ENCODE peak calls at places on chromosomes 2 and 18, in eight cellular contexts. One of them, this sample, is unnamed. For H3K36me3, the result is how much of the 10 kb centered on the place peaks cover.

GRCh38 chr2:183149489-183149888 is 25.2 kb downstream of the NUP35 start:
- DNase-seq in testis: peak
- DNase-seq in transverse colon: no peak
- DNase-seq in pancreas: no peak
- DNase-seq in naive thymus-derived CD4-positive, alpha-beta T cell: no peak
- DNase-seq in uterus: no peak
- DNase-seq in OCI-LY7: no peak
- DNase-seq in aorta: no peak
- DNase-seq in this sample: no peak

GRCh38 chr2:10339647-10340592 is 37.2 kb downstream of the HPCAL1 start:
- DNase-seq in naive thymus-derived CD4-positive, alpha-beta T cell: no peak
- DNase-seq in pancreas: no peak
- DNase-seq in OCI-LY7: no peak
- DNase-seq in aorta: no peak
- DNase-seq in testis: no peak
- DNase-seq in transverse colon: no peak
- DNase-seq in uterus: no peak
- DNase-seq in this sample: no peak

GRCh38 chr2:176702169-176702568 is 432.9 kb downstream of the MTX2 start:
- DNase-seq in testis: no peak
- DNase-seq in uterus: no peak
- DNase-seq in OCI-LY7: no peak
- DNase-seq in aorta: no peak
- DNase-seq in transverse colon: no peak
- DNase-seq in pancreas: no peak
- DNase-seq in naive thymus-derived CD4-positive, alpha-beta T cell: no peak
- DNase-seq in this sample: no peak

GRCh38 chr2:30208453-30208852 is 22.9 kb upstream of the LBH start:
- DNase-seq in transverse colon: peak
- DNase-seq in OCI-LY7: peak
- DNase-seq in naive thymus-derived CD4-positive, alpha-beta T cell: peak
- DNase-seq in uterus: peak
- DNase-seq in pancreas: peak
- DNase-seq in testis: peak
- DNase-seq in aorta: no peak
- DNase-seq in this sample: peak

GRCh38 chr2:42142476-42143184 is 26.5 kb upstream of the EML4 start:
- DNase-seq in testis: no peak
- DNase-seq in OCI-LY7: no peak
- DNase-seq in naive thymus-derived CD4-positive, alpha-beta T cell: no peak
- DNase-seq in pancreas: no peak
- DNase-seq in aorta: no peak
- DNase-seq in transverse colon: no peak
- DNase-seq in uterus: no peak
- DNase-seq in this sample: no peak

GRCh38 chr2:105773568-105773967 is 28.9 kb downstream of the NCK2 start:
- DNase-seq in aorta: no peak
- DNase-seq in transverse colon: no peak
- DNase-seq in naive thymus-derived CD4-positive, alpha-beta T cell: no peak
- DNase-seq in pancreas: no peak
- DNase-seq in OCI-LY7: no peak
- DNase-seq in uterus: no peak
- DNase-seq in testis: no peak
- DNase-seq in this sample: no peak

GRCh38 chr18:5417342-5417741 is 121.8 kb upstream of the ZBTB14 start:
- DNase-seq in testis: no peak
- DNase-seq in pancreas: peak
- DNase-seq in naive thymus-derived CD4-positive, alpha-beta T cell: no peak
- DNase-seq in aorta: peak
- DNase-seq in OCI-LY7: peak
- DNase-seq in uterus: no peak
- DNase-seq in transverse colon: no peak
- DNase-seq in this sample: no peak

GRCh38 chr2:214808961-214809750 is at the start of gene BARD1:
- DNase-seq in uterus: peak
- DNase-seq in naive thymus-derived CD4-positive, alpha-beta T cell: peak
- DNase-seq in testis: peak
- DNase-seq in OCI-LY7: peak
- DNase-seq in transverse colon: peak
- DNase-seq in aorta: peak
- DNase-seq in pancreas: peak
- DNase-seq in this sample: no peak

GRCh38 chr2:153101187-153101586 is 377.4 kb downstream of the RPRM start:
- DNase-seq in OCI-LY7: no peak
- DNase-seq in uterus: no peak
- DNase-seq in aorta: no peak
- DNase-seq in pancreas: no peak
- DNase-seq in testis: no peak
- DNase-seq in transverse colon: no peak
- DNase-seq in naive thymus-derived CD4-positive, alpha-beta T cell: no peak
- DNase-seq in this sample: no peak

GRCh38 chr18:50286391-50287027 is 983 bp downstream of the CXXC1 start:
- DNase-seq in aorta: peak
- DNase-seq in uterus: peak
- DNase-seq in OCI-LY7: peak
- DNase-seq in naive thymus-derived CD4-positive, alpha-beta T cell: no peak
- DNase-seq in transverse colon: peak
- DNase-seq in testis: peak
- DNase-seq in pancreas: no peak
- DNase-seq in this sample: no peak

GRCh38 chr18:77749189-77749588 is 499.5 kb downstream of the GALR1 start:
- DNase-seq in pancreas: no peak
- DNase-seq in testis: peak
- DNase-seq in uterus: no peak
- DNase-seq in aorta: no peak
- DNase-seq in naive thymus-derived CD4-positive, alpha-beta T cell: no peak
- DNase-seq in OCI-LY7: no peak
- DNase-seq in transverse colon: no peak
- DNase-seq in this sample: no peak

GRCh38 chr2:234158812-234159211 is 108.3 kb downstream of the SPP2 start:
- DNase-seq in aorta: no peak
- DNase-seq in transverse colon: no peak
- DNase-seq in naive thymus-derived CD4-positive, alpha-beta T cell: no peak
- DNase-seq in testis: no peak
- DNase-seq in uterus: no peak
- DNase-seq in OCI-LY7: no peak
- DNase-seq in pancreas: no peak
- DNase-seq in this sample: no peak

DNA sequence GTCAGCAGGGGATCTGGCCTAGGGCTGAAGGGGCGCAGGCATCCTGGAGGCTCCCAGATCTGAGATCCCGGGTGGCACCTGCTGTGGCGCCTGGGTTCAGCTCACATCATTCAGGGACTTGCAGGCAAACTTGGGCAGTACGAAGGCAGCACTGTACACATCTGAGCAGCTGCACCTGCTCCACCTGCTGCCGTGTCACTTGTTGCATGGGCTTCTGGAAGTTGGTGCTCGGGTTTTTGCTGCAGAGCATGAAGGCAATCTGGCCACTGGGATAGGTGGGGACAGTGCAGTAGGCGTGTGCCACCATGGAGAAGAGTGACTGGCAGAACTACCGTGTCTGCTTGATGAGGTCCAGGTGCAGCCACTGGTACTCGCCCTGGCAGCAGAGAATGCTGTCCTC is 48.6 kb downstream of the UGGT1 start:
- DNase-seq in pancreas: no peak
- DNase-seq in uterus: no peak
- DNase-seq in naive thymus-derived CD4-positive, alpha-beta T cell: no peak
- DNase-seq in OCI-LY7: no peak
- DNase-seq in testis: no peak
- DNase-seq in aorta: no peak
- DNase-seq in transverse colon: no peak
- DNase-seq in this sample: no peak
- H3K36me3 ChIP-seq in pancreas: under half
- H3K36me3 ChIP-seq in uterus: under half
- H3K36me3 ChIP-seq in naive thymus-derived CD4-positive, alpha-beta T cell: half or more
- H3K36me3 ChIP-seq in OCI-LY7: half or more
- H3K36me3 ChIP-seq in testis: under half
- H3K36me3 ChIP-seq in aorta: under half
- H3K36me3 ChIP-seq in transverse colon: under half
- H3K36me3 ChIP-seq in this sample: half or more

GRCh38 chr2:96323849-96324248 is 1.3 kb upstream of the ITPRIPL1 start:
- DNase-seq in OCI-LY7: no peak
- DNase-seq in testis: no peak
- DNase-seq in aorta: no peak
- DNase-seq in pancreas: no peak
- DNase-seq in transverse colon: no peak
- DNase-seq in uterus: no peak
- DNase-seq in naive thymus-derived CD4-positive, alpha-beta T cell: no peak
- DNase-seq in this sample: no peak
- H3K4me3 ChIP-seq in OCI-LY7: no peak
- H3K4me3 ChIP-seq in testis: no peak
- H3K4me3 ChIP-seq in aorta: no peak
- H3K4me3 ChIP-seq in pancreas: no peak
- H3K4me3 ChIP-seq in transverse colon: no peak
- H3K4me3 ChIP-seq in uterus: no peak
- H3K4me3 ChIP-seq in naive thymus-derived CD4-positive, alpha-beta T cell: no peak
- H3K4me3 ChIP-seq in this sample: no peak

GRCh38 chr2:240788482-240788881 is 31.5 kb downstream of the KIF1A start:
- DNase-seq in naive thymus-derived CD4-positive, alpha-beta T cell: no peak
- DNase-seq in aorta: no peak
- DNase-seq in uterus: no peak
- DNase-seq in pancreas: no peak
- DNase-seq in testis: no peak
- DNase-seq in OCI-LY7: no peak
- DNase-seq in transverse colon: no peak
- DNase-seq in this sample: no peak

GRCh38 chr2:240786355-240786841 is 33.6 kb downstream of the KIF1A start:
- DNase-seq in OCI-LY7: no peak
- DNase-seq in naive thymus-derived CD4-positive, alpha-beta T cell: no peak
- DNase-seq in uterus: no peak
- DNase-seq in aorta: peak
- DNase-seq in testis: no peak
- DNase-seq in pancreas: no peak
- DNase-seq in transverse colon: no peak
- DNase-seq in this sample: no peak

GRCh38 chr2:240787521-240788472 is 32.2 kb downstream of the KIF1A start:
- DNase-seq in aorta: peak
- DNase-seq in pancreas: no peak
- DNase-seq in transverse colon: no peak
- DNase-seq in OCI-LY7: no peak
- DNase-seq in naive thymus-derived CD4-positive, alpha-beta T cell: no peak
- DNase-seq in testis: no peak
- DNase-seq in uterus: no peak
- DNase-seq in this sample: no peak

GRCh38 chr2:240785424-240786335 is 34.3 kb downstream of the KIF1A start:
- DNase-seq in aorta: peak
- DNase-seq in transverse colon: no peak
- DNase-seq in testis: no peak
- DNase-seq in OCI-LY7: no peak
- DNase-seq in pancreas: no peak
- DNase-seq in naive thymus-derived CD4-positive, alpha-beta T cell: no peak
- DNase-seq in uterus: no peak
- DNase-seq in this sample: no peak

DNA sequence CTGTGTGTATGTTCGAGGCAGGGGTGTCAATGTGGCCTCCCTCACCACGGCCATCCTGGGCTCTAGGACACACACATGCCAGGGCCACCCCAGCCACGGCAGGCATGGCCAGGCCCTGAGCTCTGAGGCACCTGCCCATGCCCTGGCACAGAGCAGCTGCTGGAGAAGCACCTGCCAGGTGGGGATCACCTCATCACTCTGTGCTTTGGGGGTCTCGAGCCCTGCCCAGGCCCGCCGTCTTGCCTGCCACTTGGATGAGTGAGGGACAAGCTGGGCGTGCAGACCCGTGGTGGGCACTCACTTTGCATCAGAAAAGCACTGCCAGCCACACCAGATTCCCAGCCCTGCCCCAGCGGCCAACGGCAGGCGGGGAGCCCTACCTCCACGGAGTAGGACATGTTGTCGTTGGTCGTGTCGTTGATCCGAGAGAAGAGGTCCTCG is 33.1 kb downstream of the KIF1A start:
- DNase-seq in transverse colon: no peak
- DNase-seq in naive thymus-derived CD4-positive, alpha-beta T cell: no peak
- DNase-seq in testis: no peak
- DNase-seq in OCI-LY7: no peak
- DNase-seq in uterus: no peak
- DNase-seq in aorta: peak
- DNase-seq in pancreas: no peak
- DNase-seq in this sample: no peak
- H3K27ac ChIP-seq in transverse colon: no peak
- H3K27ac ChIP-seq in naive thymus-derived CD4-positive, alpha-beta T cell: no peak
- H3K27ac ChIP-seq in testis: no peak
- H3K27ac ChIP-seq in OCI-LY7: no peak
- H3K27ac ChIP-seq in uterus: no peak
- H3K27ac ChIP-seq in aorta: no peak
- H3K27ac ChIP-seq in pancreas: no peak
- H3K27ac ChIP-seq in this sample: no peak

GRCh38 chr18:39564716-39565115 is 1999.1 kb upstream of the CELF4 start:
- DNase-seq in pancreas: no peak
- DNase-seq in uterus: no peak
- DNase-seq in testis: no peak
- DNase-seq in transverse colon: no peak
- DNase-seq in aorta: no peak
- DNase-seq in naive thymus-derived CD4-positive, alpha-beta T cell: no peak
- DNase-seq in OCI-LY7: no peak
- DNase-seq in this sample: no peak
- H3K36me3 ChIP-seq in pancreas: under half
- H3K36me3 ChIP-seq in uterus: under half
- H3K36me3 ChIP-seq in testis: under half
- H3K36me3 ChIP-seq in transverse colon: under half
- H3K36me3 ChIP-seq in aorta: under half
- H3K36me3 ChIP-seq in naive thymus-derived CD4-positive, alpha-beta T cell: under half
- H3K36me3 ChIP-seq in OCI-LY7: under half
- H3K36me3 ChIP-seq in this sample: under half

GRCh38 chr2:191846787-191847620 is at the start of gene CAVIN2:
- DNase-seq in pancreas: no peak
- DNase-seq in uterus: peak
- DNase-seq in testis: peak
- DNase-seq in naive thymus-derived CD4-positive, alpha-beta T cell: no peak
- DNase-seq in transverse colon: peak
- DNase-seq in OCI-LY7: no peak
- DNase-seq in aorta: peak
- DNase-seq in this sample: no peak
- H3K4me3 ChIP-seq in pancreas: peak
- H3K4me3 ChIP-seq in uterus: peak
- H3K4me3 ChIP-seq in testis: peak
- H3K4me3 ChIP-seq in naive thymus-derived CD4-positive, alpha-beta T cell: no peak
- H3K4me3 ChIP-seq in transverse colon: peak
- H3K4me3 ChIP-seq in OCI-LY7: no peak
- H3K4me3 ChIP-seq in aorta: no peak
- H3K4me3 ChIP-seq in this sample: no peak

GRCh38 chr18:13800505-13801259 is 23.3 kb upstream of the MC5R start:
- DNase-seq in aorta: peak
- DNase-seq in naive thymus-derived CD4-positive, alpha-beta T cell: peak
- DNase-seq in uterus: no peak
- DNase-seq in pancreas: peak
- DNase-seq in OCI-LY7: no peak
- DNase-seq in transverse colon: peak
- DNase-seq in testis: peak
- DNase-seq in this sample: no peak
- H3K27ac ChIP-seq in aorta: no peak
- H3K27ac ChIP-seq in naive thymus-derived CD4-positive, alpha-beta T cell: no peak
- H3K27ac ChIP-seq in uterus: no peak
- H3K27ac ChIP-seq in pancreas: no peak
- H3K27ac ChIP-seq in OCI-LY7: no peak
- H3K27ac ChIP-seq in transverse colon: no peak
- H3K27ac ChIP-seq in testis: no peak
- H3K27ac ChIP-seq in this sample: no peak

This sample was measured in SK-N-MC.